ENCODE peak calls at places on chromosome 1, in nine cellular contexts. One of them, this sample, is unnamed.

GRCh38 chr1:159941139-159941866 is 4.1 kb downstream of the IGSF9 start:
- DNase-seq in kidney: no peak
- DNase-seq in prostate gland: no peak
- DNase-seq in SW480: no peak
- DNase-seq in EL: no peak
- DNase-seq in smooth muscle cell of the brain vasculature: no peak
- DNase-seq in central memory CD8-positive, alpha-beta T cell: no peak
- DNase-seq in naive thymus-derived CD8-positive, alpha-beta T cell: no peak
- DNase-seq in NCI-H524: no peak
- DNase-seq in this sample: no peak

GRCh38 chr1:36367067-36367466 is 18.7 kb downstream of the STK40 start:
- DNase-seq in kidney: no peak
- DNase-seq in prostate gland: no peak
- DNase-seq in SW480: no peak
- DNase-seq in EL: no peak
- DNase-seq in smooth muscle cell of the brain vasculature: no peak
- DNase-seq in central memory CD8-positive, alpha-beta T cell: no peak
- DNase-seq in naive thymus-derived CD8-positive, alpha-beta T cell: peak
- DNase-seq in NCI-H524: no peak
- DNase-seq in this sample: no peak

GRCh38 chr1:112717263-112717662 is 2.1 kb upstream of the PPM1J start:
- DNase-seq in kidney: no peak
- DNase-seq in prostate gland: no peak
- DNase-seq in SW480: no peak
- DNase-seq in EL: no peak
- DNase-seq in smooth muscle cell of the brain vasculature: no peak
- DNase-seq in central memory CD8-positive, alpha-beta T cell: no peak
- DNase-seq in naive thymus-derived CD8-positive, alpha-beta T cell: no peak
- DNase-seq in NCI-H524: no peak
- DNase-seq in this sample: no peak

GRCh38 chr1:192053661-192054060 is 104.6 kb upstream of the RGS18 start:
- DNase-seq in kidney: no peak
- DNase-seq in prostate gland: no peak
- DNase-seq in SW480: no peak
- DNase-seq in EL: no peak
- DNase-seq in smooth muscle cell of the brain vasculature: no peak
- DNase-seq in central memory CD8-positive, alpha-beta T cell: no peak
- DNase-seq in naive thymus-derived CD8-positive, alpha-beta T cell: no peak
- DNase-seq in NCI-H524: no peak
- DNase-seq in this sample: no peak

GRCh38 chr1:1917995-1918900 is 831 bp downstream of the TMEM52 start:
- DNase-seq in kidney: peak
- DNase-seq in prostate gland: no peak
- DNase-seq in SW480: no peak
- DNase-seq in EL: no peak
- DNase-seq in smooth muscle cell of the brain vasculature: no peak
- DNase-seq in central memory CD8-positive, alpha-beta T cell: no peak
- DNase-seq in naive thymus-derived CD8-positive, alpha-beta T cell: no peak
- DNase-seq in NCI-H524: no peak
- DNase-seq in this sample: no peak

GRCh38 chr1:109239580-109240068 is 9.7 kb upstream of the CELSR2 start:
- DNase-seq in kidney: no peak
- DNase-seq in prostate gland: no peak
- DNase-seq in SW480: peak
- DNase-seq in EL: peak
- DNase-seq in smooth muscle cell of the brain vasculature: no peak
- DNase-seq in central memory CD8-positive, alpha-beta T cell: no peak
- DNase-seq in naive thymus-derived CD8-positive, alpha-beta T cell: no peak
- DNase-seq in NCI-H524: peak
- DNase-seq in this sample: no peak

GRCh38 chr1:11071463-11072215 is 11.8 kb upstream of the SRM start:
- DNase-seq in kidney: peak
- DNase-seq in prostate gland: peak
- DNase-seq in SW480: no peak
- DNase-seq in EL: no peak
- DNase-seq in smooth muscle cell of the brain vasculature: no peak
- DNase-seq in central memory CD8-positive, alpha-beta T cell: no peak
- DNase-seq in naive thymus-derived CD8-positive, alpha-beta T cell: no peak
- DNase-seq in NCI-H524: no peak
- DNase-seq in this sample: no peak

GRCh38 chr1:2099871-2100774 is 49.9 kb downstream of the PRKCZ start:
- DNase-seq in kidney: peak
- DNase-seq in prostate gland: no peak
- DNase-seq in SW480: no peak
- DNase-seq in EL: no peak
- DNase-seq in smooth muscle cell of the brain vasculature: no peak
- DNase-seq in central memory CD8-positive, alpha-beta T cell: no peak
- DNase-seq in naive thymus-derived CD8-positive, alpha-beta T cell: no peak
- DNase-seq in NCI-H524: no peak
- DNase-seq in this sample: no peak

GRCh38 chr1:231618588-231619256 is 7.9 kb upstream of the DISC1 start:
- DNase-seq in kidney: no peak
- DNase-seq in prostate gland: no peak
- DNase-seq in SW480: no peak
- DNase-seq in EL: no peak
- DNase-seq in smooth muscle cell of the brain vasculature: no peak
- DNase-seq in central memory CD8-positive, alpha-beta T cell: no peak
- DNase-seq in naive thymus-derived CD8-positive, alpha-beta T cell: no peak
- DNase-seq in NCI-H524: no peak
- DNase-seq in this sample: no peak

GRCh38 chr1:86464819-86465218 is 3.9 kb upstream of the CLCA1 start:
- DNase-seq in kidney: no peak
- DNase-seq in prostate gland: no peak
- DNase-seq in SW480: no peak
- DNase-seq in EL: no peak
- DNase-seq in smooth muscle cell of the brain vasculature: no peak
- DNase-seq in central memory CD8-positive, alpha-beta T cell: no peak
- DNase-seq in naive thymus-derived CD8-positive, alpha-beta T cell: no peak
- DNase-seq in NCI-H524: no peak
- DNase-seq in this sample: no peak

GRCh38 chr1:65170511-65171142 is 22.6 kb downstream of the AK4 start:
- DNase-seq in kidney: no peak
- DNase-seq in prostate gland: peak
- DNase-seq in SW480: no peak
- DNase-seq in EL: no peak
- DNase-seq in smooth muscle cell of the brain vasculature: peak
- DNase-seq in central memory CD8-positive, alpha-beta T cell: no peak
- DNase-seq in naive thymus-derived CD8-positive, alpha-beta T cell: no peak
- DNase-seq in NCI-H524: no peak
- DNase-seq in this sample: no peak

GRCh38 chr1:77605246-77606026 is 77.0 kb downstream of the ZZZ3 start:
- DNase-seq in kidney: peak
- DNase-seq in prostate gland: no peak
- DNase-seq in SW480: no peak
- DNase-seq in EL: peak
- DNase-seq in smooth muscle cell of the brain vasculature: peak
- DNase-seq in central memory CD8-positive, alpha-beta T cell: no peak
- DNase-seq in naive thymus-derived CD8-positive, alpha-beta T cell: no peak
- DNase-seq in NCI-H524: no peak
- DNase-seq in this sample: peak

GRCh38 chr1:218953448-218953847 is 220.2 kb upstream of the LYPLAL1 start:
- DNase-seq in kidney: no peak
- DNase-seq in prostate gland: no peak
- DNase-seq in SW480: no peak
- DNase-seq in EL: no peak
- DNase-seq in smooth muscle cell of the brain vasculature: no peak
- DNase-seq in central memory CD8-positive, alpha-beta T cell: no peak
- DNase-seq in naive thymus-derived CD8-positive, alpha-beta T cell: no peak
- DNase-seq in NCI-H524: no peak
- DNase-seq in this sample: no peak

GRCh38 chr1:177124578-177125278 is 39.8 kb downstream of the ASTN1 start:
- DNase-seq in kidney: no peak
- DNase-seq in prostate gland: no peak
- DNase-seq in SW480: no peak
- DNase-seq in EL: no peak
- DNase-seq in smooth muscle cell of the brain vasculature: no peak
- DNase-seq in central memory CD8-positive, alpha-beta T cell: no peak
- DNase-seq in naive thymus-derived CD8-positive, alpha-beta T cell: no peak
- DNase-seq in NCI-H524: no peak
- DNase-seq in this sample: no peak

GRCh38 chr1:86914998-86915736 is 732 bp downstream of the HS2ST1 start:
- DNase-seq in kidney: peak
- DNase-seq in prostate gland: peak
- DNase-seq in SW480: peak
- DNase-seq in EL: peak
- DNase-seq in smooth muscle cell of the brain vasculature: peak
- DNase-seq in central memory CD8-positive, alpha-beta T cell: peak
- DNase-seq in naive thymus-derived CD8-positive, alpha-beta T cell: peak
- DNase-seq in NCI-H524: peak
- DNase-seq in this sample: peak

GRCh38 chr1:17866451-17867029 is 111.4 kb downstream of the ACTL8 start:
- DNase-seq in kidney: no peak
- DNase-seq in prostate gland: no peak
- DNase-seq in SW480: no peak
- DNase-seq in EL: peak
- DNase-seq in smooth muscle cell of the brain vasculature: no peak
- DNase-seq in central memory CD8-positive, alpha-beta T cell: no peak
- DNase-seq in naive thymus-derived CD8-positive, alpha-beta T cell: no peak
- DNase-seq in NCI-H524: no peak
- DNase-seq in this sample: peak

GRCh38 chr1:200473698-200474371 is 64.0 kb upstream of the ZNF281 start:
- DNase-seq in kidney: no peak
- DNase-seq in prostate gland: no peak
- DNase-seq in SW480: no peak
- DNase-seq in EL: no peak
- DNase-seq in smooth muscle cell of the brain vasculature: no peak
- DNase-seq in central memory CD8-positive, alpha-beta T cell: no peak
- DNase-seq in naive thymus-derived CD8-positive, alpha-beta T cell: no peak
- DNase-seq in NCI-H524: no peak
- DNase-seq in this sample: no peak

GRCh38 chr1:9858293-9859035 is 34.7 kb upstream of the CLSTN1 start:
- DNase-seq in kidney: no peak
- DNase-seq in prostate gland: no peak
- DNase-seq in SW480: no peak
- DNase-seq in EL: no peak
- DNase-seq in smooth muscle cell of the brain vasculature: no peak
- DNase-seq in central memory CD8-positive, alpha-beta T cell: no peak
- DNase-seq in naive thymus-derived CD8-positive, alpha-beta T cell: no peak
- DNase-seq in NCI-H524: no peak
- DNase-seq in this sample: no peak

GRCh38 chr1:182217071-182217470 is 155.6 kb upstream of the ZNF648 start:
- DNase-seq in kidney: no peak
- DNase-seq in prostate gland: no peak
- DNase-seq in SW480: no peak
- DNase-seq in EL: no peak
- DNase-seq in smooth muscle cell of the brain vasculature: no peak
- DNase-seq in central memory CD8-positive, alpha-beta T cell: no peak
- DNase-seq in naive thymus-derived CD8-positive, alpha-beta T cell: no peak
- DNase-seq in NCI-H524: no peak
- DNase-seq in this sample: no peak

GRCh38 chr1:16226495-16227179 is 10.3 kb downstream of the CPLANE2 start:
- DNase-seq in kidney: peak
- DNase-seq in prostate gland: no peak
- DNase-seq in SW480: no peak
- DNase-seq in EL: no peak
- DNase-seq in smooth muscle cell of the brain vasculature: no peak
- DNase-seq in central memory CD8-positive, alpha-beta T cell: no peak
- DNase-seq in naive thymus-derived CD8-positive, alpha-beta T cell: no peak
- DNase-seq in NCI-H524: no peak
- DNase-seq in this sample: no peak

GRCh38 chr1:30312226-30312625 is 411.2 kb downstream of the MATN1 start:
- DNase-seq in kidney: no peak
- DNase-seq in prostate gland: no peak
- DNase-seq in SW480: no peak
- DNase-seq in EL: no peak
- DNase-seq in smooth muscle cell of the brain vasculature: no peak
- DNase-seq in central memory CD8-positive, alpha-beta T cell: no peak
- DNase-seq in naive thymus-derived CD8-positive, alpha-beta T cell: no peak
- DNase-seq in NCI-H524: no peak
- DNase-seq in this sample: no peak

GRCh38 chr1:230280906-230281413 is 145.2 kb downstream of the PGBD5 start:
- DNase-seq in kidney: no peak
- DNase-seq in prostate gland: no peak
- DNase-seq in SW480: no peak
- DNase-seq in EL: no peak
- DNase-seq in smooth muscle cell of the brain vasculature: no peak
- DNase-seq in central memory CD8-positive, alpha-beta T cell: no peak
- DNase-seq in naive thymus-derived CD8-positive, alpha-beta T cell: no peak
- DNase-seq in NCI-H524: no peak
- DNase-seq in this sample: no peak

GRCh38 chr1:204621391-204621790 is 64.1 kb downstream of the LRRN2 start:
- DNase-seq in kidney: peak
- DNase-seq in prostate gland: no peak
- DNase-seq in SW480: no peak
- DNase-seq in EL: peak
- DNase-seq in smooth muscle cell of the brain vasculature: no peak
- DNase-seq in central memory CD8-positive, alpha-beta T cell: no peak
- DNase-seq in naive thymus-derived CD8-positive, alpha-beta T cell: no peak
- DNase-seq in NCI-H524: no peak
- DNase-seq in this sample: no peak

GRCh38 chr1:225937048-225937968 is 3.7 kb downstream of the LEFTY2 start:
- DNase-seq in kidney: peak
- DNase-seq in prostate gland: no peak
- DNase-seq in SW480: no peak
- DNase-seq in EL: no peak
- DNase-seq in smooth muscle cell of the brain vasculature: no peak
- DNase-seq in central memory CD8-positive, alpha-beta T cell: no peak
- DNase-seq in naive thymus-derived CD8-positive, alpha-beta T cell: no peak
- DNase-seq in NCI-H524: no peak
- DNase-seq in this sample: no peak

GRCh38 chr1:19070197-19070651 is 113.7 kb upstream of the IFFO2 start:
- DNase-seq in kidney: peak
- DNase-seq in prostate gland: no peak
- DNase-seq in SW480: no peak
- DNase-seq in EL: no peak
- DNase-seq in smooth muscle cell of the brain vasculature: no peak
- DNase-seq in central memory CD8-positive, alpha-beta T cell: no peak
- DNase-seq in naive thymus-derived CD8-positive, alpha-beta T cell: no peak
- DNase-seq in NCI-H524: no peak
- DNase-seq in this sample: no peak

GRCh38 chr1:204145033-204145504 is 6.8 kb downstream of the ETNK2 start:
- DNase-seq in kidney: no peak
- DNase-seq in prostate gland: no peak
- DNase-seq in SW480: no peak
- DNase-seq in EL: no peak
- DNase-seq in smooth muscle cell of the brain vasculature: no peak
- DNase-seq in central memory CD8-positive, alpha-beta T cell: no peak
- DNase-seq in naive thymus-derived CD8-positive, alpha-beta T cell: no peak
- DNase-seq in NCI-H524: no peak
- DNase-seq in this sample: no peak

GRCh38 chr1:7565099-7565750 is 205.9 kb upstream of the VAMP3 start:
- DNase-seq in kidney: peak
- DNase-seq in prostate gland: no peak
- DNase-seq in SW480: no peak
- DNase-seq in EL: no peak
- DNase-seq in smooth muscle cell of the brain vasculature: no peak
- DNase-seq in central memory CD8-positive, alpha-beta T cell: no peak
- DNase-seq in naive thymus-derived CD8-positive, alpha-beta T cell: no peak
- DNase-seq in NCI-H524: no peak
- DNase-seq in this sample: no peak

GRCh38 chr1:203289281-203289981 is 15.9 kb upstream of the BTG2 start:
- DNase-seq in kidney: no peak
- DNase-seq in prostate gland: no peak
- DNase-seq in SW480: peak
- DNase-seq in EL: no peak
- DNase-seq in smooth muscle cell of the brain vasculature: no peak
- DNase-seq in central memory CD8-positive, alpha-beta T cell: peak
- DNase-seq in naive thymus-derived CD8-positive, alpha-beta T cell: peak
- DNase-seq in NCI-H524: peak
- DNase-seq in this sample: no peak

GRCh38 chr1:66752671-66753371 is 562 bp downstream of the DYNLT5 start:
- DNase-seq in kidney: no peak
- DNase-seq in prostate gland: no peak
- DNase-seq in SW480: no peak
- DNase-seq in EL: no peak
- DNase-seq in smooth muscle cell of the brain vasculature: no peak
- DNase-seq in central memory CD8-positive, alpha-beta T cell: no peak
- DNase-seq in naive thymus-derived CD8-positive, alpha-beta T cell: no peak
- DNase-seq in NCI-H524: no peak
- DNase-seq in this sample: no peak

GRCh38 chr1:228955691-228956090 is 220.4 kb downstream of the RHOU start:
- DNase-seq in kidney: no peak
- DNase-seq in prostate gland: no peak
- DNase-seq in SW480: no peak
- DNase-seq in EL: peak
- DNase-seq in smooth muscle cell of the brain vasculature: no peak
- DNase-seq in central memory CD8-positive, alpha-beta T cell: no peak
- DNase-seq in naive thymus-derived CD8-positive, alpha-beta T cell: no peak
- DNase-seq in NCI-H524: no peak
- DNase-seq in this sample: no peak

GRCh38 chr1:35586808-35587207 is 13.7 kb downstream of the TFAP2E start:
- DNase-seq in kidney: no peak
- DNase-seq in prostate gland: no peak
- DNase-seq in SW480: no peak
- DNase-seq in EL: no peak
- DNase-seq in smooth muscle cell of the brain vasculature: no peak
- DNase-seq in central memory CD8-positive, alpha-beta T cell: no peak
- DNase-seq in naive thymus-derived CD8-positive, alpha-beta T cell: no peak
- DNase-seq in NCI-H524: no peak
- DNase-seq in this sample: no peak